ENCODE peak calls at places on chromosomes 2 and 18, in five cellular contexts. One of them, this sample, is unnamed.

GRCh38 chr2:53859354-53860159 is at the start of gene GPR75:
- DNase-seq in keratinocyte: no peak
- DNase-seq in stomach: peak
- DNase-seq in hepatocyte: peak
- DNase-seq in body of pancreas: peak
- DNase-seq in this sample: no peak

GRCh38 chr2:18500333-18500732 is 60.1 kb downstream of the RDH14 start:
- DNase-seq in keratinocyte: peak
- DNase-seq in stomach: no peak
- DNase-seq in hepatocyte: no peak
- DNase-seq in body of pancreas: no peak
- DNase-seq in this sample: peak

GRCh38 chr2:240918258-240919091 is 12.3 kb downstream of the CROCC2 start:
- DNase-seq in keratinocyte: no peak
- DNase-seq in stomach: no peak
- DNase-seq in hepatocyte: no peak
- DNase-seq in body of pancreas: peak
- DNase-seq in this sample: no peak

GRCh38 chr2:240629968-240630770 is 4.9 kb downstream of the GPR35 start:
- DNase-seq in keratinocyte: no peak
- DNase-seq in stomach: no peak
- DNase-seq in hepatocyte: no peak
- DNase-seq in body of pancreas: no peak
- DNase-seq in this sample: no peak

GRCh38 chr2:239821694-239822075 is 203.5 kb downstream of the NDUFA10 start:
- DNase-seq in keratinocyte: no peak
- DNase-seq in stomach: peak
- DNase-seq in hepatocyte: no peak
- DNase-seq in body of pancreas: no peak
- DNase-seq in this sample: no peak

GRCh38 chr2:19349911-19350677 is 8.3 kb downstream of the OSR1 start:
- DNase-seq in keratinocyte: no peak
- DNase-seq in stomach: no peak
- DNase-seq in hepatocyte: peak
- DNase-seq in body of pancreas: peak
- DNase-seq in this sample: no peak

GRCh38 chr18:58761970-58762780 is 90.9 kb downstream of the MALT1 start:
- DNase-seq in keratinocyte: no peak
- DNase-seq in stomach: no peak
- DNase-seq in hepatocyte: no peak
- DNase-seq in body of pancreas: no peak
- DNase-seq in this sample: no peak

GRCh38 chr2:109379507-109379906 is 234.3 kb downstream of the SEPTIN10 start:
- DNase-seq in keratinocyte: no peak
- DNase-seq in stomach: peak
- DNase-seq in hepatocyte: no peak
- DNase-seq in body of pancreas: no peak
- DNase-seq in this sample: no peak

GRCh38 chr18:24917767-24918166 is 434.2 kb downstream of the ZNF521 start:
- DNase-seq in keratinocyte: no peak
- DNase-seq in stomach: no peak
- DNase-seq in hepatocyte: no peak
- DNase-seq in body of pancreas: no peak
- DNase-seq in this sample: no peak

GRCh38 chr2:26613241-26614204 is 27.6 kb downstream of the CIB4 start:
- DNase-seq in keratinocyte: no peak
- DNase-seq in stomach: no peak
- DNase-seq in hepatocyte: no peak
- DNase-seq in body of pancreas: no peak
- DNase-seq in this sample: no peak

GRCh38 chr2:67055387-67056304 is 341.5 kb upstream of the ETAA1 start:
- DNase-seq in keratinocyte: no peak
- DNase-seq in stomach: no peak
- DNase-seq in hepatocyte: no peak
- DNase-seq in body of pancreas: no peak
- DNase-seq in this sample: no peak

GRCh38 chr2:120605231-120605935 is 130.3 kb upstream of the GLI2 start:
- DNase-seq in keratinocyte: no peak
- DNase-seq in stomach: no peak
- DNase-seq in hepatocyte: no peak
- DNase-seq in body of pancreas: no peak
- DNase-seq in this sample: no peak

GRCh38 chr2:151357359-151357758 is at the start of gene TNFAIP6:
- DNase-seq in keratinocyte: no peak
- DNase-seq in stomach: no peak
- DNase-seq in hepatocyte: peak
- DNase-seq in body of pancreas: peak
- DNase-seq in this sample: no peak

GRCh38 chr2:222264791-222265320 is 33.9 kb downstream of the PAX3 start:
- DNase-seq in keratinocyte: no peak
- DNase-seq in stomach: no peak
- DNase-seq in hepatocyte: no peak
- DNase-seq in body of pancreas: no peak
- DNase-seq in this sample: no peak

GRCh38 chr2:6866239-6866745 is 585 bp upstream of the CMPK2 start:
- DNase-seq in keratinocyte: no peak
- DNase-seq in stomach: peak
- DNase-seq in hepatocyte: peak
- DNase-seq in body of pancreas: peak
- DNase-seq in this sample: no peak

GRCh38 chr2:128619471-128620325 is 301.0 kb upstream of the HS6ST1 start:
- DNase-seq in keratinocyte: no peak
- DNase-seq in stomach: no peak
- DNase-seq in hepatocyte: no peak
- DNase-seq in body of pancreas: no peak
- DNase-seq in this sample: no peak

GRCh38 chr2:127275356-127275755 is 18.6 kb downstream of the ERCC3 start:
- DNase-seq in keratinocyte: no peak
- DNase-seq in stomach: no peak
- DNase-seq in hepatocyte: no peak
- DNase-seq in body of pancreas: no peak
- DNase-seq in this sample: no peak

GRCh38 chr2:134359367-134360081 is 105.7 kb downstream of the MGAT5 start:
- DNase-seq in keratinocyte: no peak
- DNase-seq in stomach: no peak
- DNase-seq in hepatocyte: peak
- DNase-seq in body of pancreas: no peak
- DNase-seq in this sample: no peak

GRCh38 chr18:57149031-57149430 is 2.1 kb downstream of the BOD1L2 start:
- DNase-seq in keratinocyte: no peak
- DNase-seq in stomach: no peak
- DNase-seq in hepatocyte: no peak
- DNase-seq in body of pancreas: no peak
- DNase-seq in this sample: no peak

GRCh38 chr2:207473203-207473865 is 56.4 kb upstream of the CREB1 start:
- DNase-seq in keratinocyte: no peak
- DNase-seq in stomach: peak
- DNase-seq in hepatocyte: peak
- DNase-seq in body of pancreas: peak
- DNase-seq in this sample: no peak

GRCh38 chr2:122063716-122064115 is 308.3 kb downstream of the TSN start:
- DNase-seq in keratinocyte: no peak
- DNase-seq in stomach: no peak
- DNase-seq in hepatocyte: no peak
- DNase-seq in body of pancreas: no peak
- DNase-seq in this sample: no peak

GRCh38 chr2:219684721-219685689 is 57.6 kb downstream of the SLC4A3 start:
- DNase-seq in keratinocyte: peak
- DNase-seq in stomach: peak
- DNase-seq in hepatocyte: peak
- DNase-seq in body of pancreas: peak
- DNase-seq in this sample: peak

GRCh38 chr2:144154205-144154604 is 365.7 kb downstream of the ZEB2 start:
- DNase-seq in keratinocyte: no peak
- DNase-seq in stomach: no peak
- DNase-seq in hepatocyte: no peak
- DNase-seq in body of pancreas: no peak
- DNase-seq in this sample: no peak

GRCh38 chr2:135257383-135258090 is 205.4 kb downstream of the RAB3GAP1 start:
- DNase-seq in keratinocyte: no peak
- DNase-seq in stomach: no peak
- DNase-seq in hepatocyte: no peak
- DNase-seq in body of pancreas: no peak
- DNase-seq in this sample: peak

GRCh38 chr2:118854507-118855300 is 7.3 kb upstream of the EN1 start:
- DNase-seq in keratinocyte: no peak
- DNase-seq in stomach: no peak
- DNase-seq in hepatocyte: no peak
- DNase-seq in body of pancreas: no peak
- DNase-seq in this sample: no peak

GRCh38 chr2:74464406-74464805 is 776 bp downstream of the MOGS start:
- DNase-seq in keratinocyte: no peak
- DNase-seq in stomach: no peak
- DNase-seq in hepatocyte: no peak
- DNase-seq in body of pancreas: no peak
- DNase-seq in this sample: no peak

GRCh38 chr18:23828426-23828825 is 139.2 kb downstream of the LAMA3 start:
- DNase-seq in keratinocyte: no peak
- DNase-seq in stomach: no peak
- DNase-seq in hepatocyte: peak
- DNase-seq in body of pancreas: peak
- DNase-seq in this sample: peak
- H3K27ac ChIP-seq in keratinocyte: peak
- H3K27ac ChIP-seq in stomach: no peak
- H3K27ac ChIP-seq in hepatocyte: no peak
- H3K27ac ChIP-seq in body of pancreas: no peak
- H3K27ac ChIP-seq in this sample: peak

GRCh38 chr2:96895032-96895708 is 25.3 kb upstream of the SEMA4C start:
- DNase-seq in keratinocyte: no peak
- DNase-seq in stomach: no peak
- DNase-seq in hepatocyte: no peak
- DNase-seq in body of pancreas: no peak
- DNase-seq in this sample: no peak

GRCh38 chr2:96894151-96894531 is 24.3 kb upstream of the SEMA4C start:
- DNase-seq in keratinocyte: no peak
- DNase-seq in stomach: no peak
- DNase-seq in hepatocyte: no peak
- DNase-seq in body of pancreas: no peak
- DNase-seq in this sample: no peak

GRCh38 chr2:96895709-96896651 is 26.1 kb upstream of the SEMA4C start:
- DNase-seq in keratinocyte: no peak
- DNase-seq in stomach: no peak
- DNase-seq in hepatocyte: peak
- DNase-seq in body of pancreas: no peak
- DNase-seq in this sample: no peak

GRCh38 chr2:96891591-96892333 is 21.9 kb upstream of the SEMA4C start:
- DNase-seq in keratinocyte: no peak
- DNase-seq in stomach: no peak
- DNase-seq in hepatocyte: no peak
- DNase-seq in body of pancreas: no peak
- DNase-seq in this sample: no peak

DNA sequence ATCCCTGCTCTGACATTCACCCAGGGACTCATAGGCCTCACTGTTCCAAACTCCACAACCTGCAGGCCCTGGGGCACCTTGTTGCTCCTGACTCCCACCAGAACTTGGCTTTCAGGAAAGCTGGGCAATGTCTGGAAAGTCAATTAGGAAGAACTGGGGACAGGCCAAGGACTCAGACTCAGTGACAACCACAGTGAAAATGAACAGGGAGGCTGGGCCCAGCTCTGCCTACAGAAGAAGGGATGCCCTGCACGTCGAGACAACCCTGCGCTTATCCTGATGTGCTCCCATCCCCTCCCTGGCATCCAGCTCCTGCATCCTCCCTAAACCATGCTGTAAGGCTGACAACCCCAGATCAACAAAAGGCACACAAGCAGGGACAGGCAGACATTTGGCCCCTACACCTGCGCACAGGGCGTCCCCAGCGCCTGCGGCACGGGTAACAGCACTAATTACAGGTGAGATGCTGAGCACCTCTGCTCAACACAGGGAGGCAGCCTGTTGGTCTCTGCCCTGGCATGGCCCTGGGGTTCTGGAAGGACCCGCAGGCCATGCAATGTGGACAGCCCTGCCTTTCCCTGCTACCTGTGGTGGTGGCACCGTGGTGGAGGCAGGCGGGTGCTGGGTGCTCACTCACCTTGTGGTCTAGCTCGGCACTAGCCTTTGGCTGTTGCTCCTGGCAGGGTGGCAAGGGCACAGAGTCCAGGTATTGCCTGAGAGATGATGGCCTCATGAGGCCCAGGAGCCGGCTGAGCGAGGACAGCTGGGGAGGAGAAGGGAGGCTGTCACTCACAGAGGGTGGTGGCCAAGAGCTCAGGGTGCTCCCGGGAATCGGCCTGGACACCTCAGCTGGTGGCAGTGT is 23.6 kb upstream of the SEMA4C start:
- DNase-seq in keratinocyte: no peak
- DNase-seq in stomach: no peak
- DNase-seq in hepatocyte: no peak
- DNase-seq in body of pancreas: no peak
- DNase-seq in this sample: no peak
- H3K27ac ChIP-seq in keratinocyte: no peak
- H3K27ac ChIP-seq in stomach: no peak
- H3K27ac ChIP-seq in hepatocyte: no peak
- H3K27ac ChIP-seq in body of pancreas: no peak
- H3K27ac ChIP-seq in this sample: no peak

GRCh38 chr18:46771141-46771540 is 14.3 kb upstream of the ST8SIA5 start:
- DNase-seq in keratinocyte: no peak
- DNase-seq in stomach: no peak
- DNase-seq in hepatocyte: no peak
- DNase-seq in body of pancreas: no peak
- DNase-seq in this sample: no peak
- H3K27ac ChIP-seq in keratinocyte: no peak
- H3K27ac ChIP-seq in stomach: no peak
- H3K27ac ChIP-seq in hepatocyte: no peak
- H3K27ac ChIP-seq in body of pancreas: no peak
- H3K27ac ChIP-seq in this sample: no peak

GRCh38 chr18:54129448-54130134 is 94.9 kb downstream of the MBD2 start:
- DNase-seq in keratinocyte: no peak
- DNase-seq in stomach: no peak
- DNase-seq in hepatocyte: no peak
- DNase-seq in body of pancreas: no peak
- DNase-seq in this sample: no peak
- H3K27ac ChIP-seq in keratinocyte: no peak
- H3K27ac ChIP-seq in stomach: no peak
- H3K27ac ChIP-seq in hepatocyte: no peak
- H3K27ac ChIP-seq in body of pancreas: no peak
- H3K27ac ChIP-seq in this sample: no peak

This sample was measured in epithelial cell of prostate.